ENCODE peak calls at places on chromosomes 12 and 14, in six cellular contexts. P is cardiac muscle cell, N is PC-9, B is ovary, U is IMR-90, Z is fibroblast of lung. V is an unnamed sample.

GRCh38 chr12:69900720-69901131 is 75.7 kb downstream of the MYRFL start:
- DNase-seq in P (peak), N (peak), B (peak), U (peak), Z (peak), V (peak)

GRCh38 chr12:107296681-107297086 is 203.3 kb upstream of the CRY1 start:
- DNase-seq in P (no peak), N (peak), B (no peak), U (no peak), Z (peak), V (no peak)

GRCh38 chr12:8644345-8645248 is 18.0 kb downstream of the MFAP5 start:
- DNase-seq in P (no peak), N (no peak), B (no peak), U (no peak), Z (peak), V (peak)

GRCh38 chr12:100793182-100793581 is 1.4 kb upstream of the ANO4 start:
- DNase-seq in P (no peak), N (no peak), B (no peak), U (peak), Z (peak), V (no peak)

GRCh38 chr12:42916143-42916542 is 326.6 kb upstream of the PRICKLE1 start:
- DNase-seq in P (no peak), N (no peak), B (no peak), U (no peak), Z (no peak), V (no peak)

GRCh38 chr12:27486986-27487385 is 37.0 kb upstream of the PPFIBP1 start:
- DNase-seq in P (no peak), N (no peak), B (no peak), U (peak), Z (no peak), V (no peak)

GRCh38 chr12:108722463-108722862 is 8.9 kb downstream of the CORO1C start:
- DNase-seq in P (no peak), N (no peak), B (no peak), U (no peak), Z (no peak), V (no peak)

GRCh38 chr12:93536766-93537515 is 35.5 kb upstream of the SOCS2 start:
- DNase-seq in P (peak), N (no peak), B (no peak), U (peak), Z (no peak), V (peak)

GRCh38 chr14:19823765-19824164 is 20.2 kb downstream of the OR4N2 start:
- DNase-seq in P (no peak), N (no peak), B (no peak), U (no peak), Z (no peak), V (no peak)

GRCh38 chr12:45674181-45674580 is 55.3 kb upstream of the ARID2 start:
- DNase-seq in P (no peak), N (no peak), B (no peak), U (peak), Z (no peak), V (no peak)

GRCh38 chr14:51260225-51260624 is 20.2 kb downstream of the TMX1 start:
- DNase-seq in P (no peak), N (no peak), B (no peak), U (no peak), Z (no peak), V (no peak)

GRCh38 chr12:55937956-55938355 is 7.0 kb downstream of the DGKA start:
- DNase-seq in P (no peak), N (no peak), B (no peak), U (peak), Z (no peak), V (no peak)

GRCh38 chr12:122093098-122093883 is 14.7 kb downstream of the MLXIP start:
- DNase-seq in P (no peak), N (no peak), B (no peak), U (no peak), Z (no peak), V (no peak)

GRCh38 chr14:53526190-53526589 is 373.1 kb upstream of the DDHD1 start:
- DNase-seq in P (no peak), N (no peak), B (no peak), U (peak), Z (no peak), V (no peak)

GRCh38 chr12:117439531-117440001 is 78.1 kb upstream of the NOS1 start:
- DNase-seq in P (no peak), N (no peak), B (no peak), U (no peak), Z (no peak), V (no peak)

GRCh38 chr14:51849095-51849494 is 11.3 kb upstream of the GNG2 start:
- DNase-seq in P (no peak), N (no peak), B (no peak), U (peak), Z (no peak), V (peak)

GRCh38 chr14:85071447-85071846 is 458.5 kb upstream of the FLRT2 start:
- DNase-seq in P (no peak), N (no peak), B (no peak), U (no peak), Z (no peak), V (no peak)

GRCh38 chr12:41661141-41661540 is 473.0 kb downstream of the PDZRN4 start:
- DNase-seq in P (peak), N (no peak), B (no peak), U (no peak), Z (no peak), V (no peak)

GRCh38 chr12:116204169-116204568 is 73.3 kb downstream of the MED13L start:
- DNase-seq in P (no peak), N (no peak), B (no peak), U (no peak), Z (no peak), V (no peak)

GRCh38 chr14:88168498-88169165 is 154.4 kb downstream of the KCNK10 start:
- DNase-seq in P (peak), N (no peak), B (no peak), U (peak), Z (peak), V (peak)

GRCh38 chr12:42691991-42692557 is 102.5 kb upstream of the PRICKLE1 start:
- DNase-seq in P (no peak), N (peak), B (peak), U (no peak), Z (no peak), V (no peak)

GRCh38 chr14:50085570-50086315 is 30.6 kb downstream of the VCPKMT start:
- DNase-seq in P (no peak), N (no peak), B (no peak), U (peak), Z (no peak), V (peak)

GRCh38 chr14:37819155-37820015 is 224.0 kb downstream of the TTC6 start:
- DNase-seq in P (peak), N (no peak), B (no peak), U (peak), Z (peak), V (no peak)

GRCh38 chr14:61934385-61934784 is 172.2 kb downstream of the SNAPC1 start:
- DNase-seq in P (no peak), N (no peak), B (no peak), U (peak), Z (peak), V (no peak)

GRCh38 chr12:96198970-96199369 is 4.8 kb downstream of the ELK3 start:
- DNase-seq in P (no peak), N (no peak), B (no peak), U (peak), Z (peak), V (peak)

GRCh38 chr12:3600039-3600720 is 109.2 kb downstream of the PRMT8 start:
- DNase-seq in P (no peak), N (no peak), B (no peak), U (no peak), Z (no peak), V (no peak)

GRCh38 chr12:94140556-94140955 is 7.8 kb upstream of the PLXNC1 start:
- DNase-seq in P (peak), N (peak), B (no peak), U (peak), Z (no peak), V (peak)

GRCh38 chr12:49982246-49983229 is 9.8 kb downstream of the AQP6 start:
- DNase-seq in P (no peak), N (no peak), B (no peak), U (peak), Z (no peak), V (no peak)
- TF ChIP-seq CTCF in P (no peak), N (no peak), B (no peak), U (no peak), Z (no peak), V (no peak)

GRCh38 chr14:77641534-77642341 is 25.3 kb upstream of the SPTLC2 start:
- DNase-seq in P (no peak), N (peak), B (peak), U (peak), Z (peak), V (peak)
- H3K4me3 ChIP-seq in P (no peak), N (no peak), B (peak), U (peak), Z (peak), V (peak)

GRCh38 chr14:73759714-73760597 is 45.8 kb upstream of the PNMA1 start:
- DNase-seq in P (peak), N (peak), B (peak), U (peak), Z (peak), V (peak)
- TF ChIP-seq CTCF in P (no peak), N (no peak), B (peak), U (no peak), Z (no peak), V (no peak)

GRCh38 chr14:24146622-24146977 is 190 bp upstream of the PSME2 start:
- DNase-seq in P (peak), N (peak), B (peak), U (peak), Z (peak), V (peak)

GRCh38 chr14:24144451-24144850 is 2.0 kb downstream of the PSME2 start:
- DNase-seq in P (no peak), N (no peak), B (no peak), U (no peak), Z (no peak), V (no peak)

GRCh38 chr14:24143511-24143910 is 2.1 kb upstream of the EMC9 start:
- DNase-seq in P (no peak), N (no peak), B (no peak), U (peak), Z (no peak), V (no peak)

GRCh38 chr14:24145700-24146621 is at the start of gene PSME2:
- DNase-seq in P (no peak), N (no peak), B (no peak), U (peak), Z (no peak), V (no peak)

DNA sequence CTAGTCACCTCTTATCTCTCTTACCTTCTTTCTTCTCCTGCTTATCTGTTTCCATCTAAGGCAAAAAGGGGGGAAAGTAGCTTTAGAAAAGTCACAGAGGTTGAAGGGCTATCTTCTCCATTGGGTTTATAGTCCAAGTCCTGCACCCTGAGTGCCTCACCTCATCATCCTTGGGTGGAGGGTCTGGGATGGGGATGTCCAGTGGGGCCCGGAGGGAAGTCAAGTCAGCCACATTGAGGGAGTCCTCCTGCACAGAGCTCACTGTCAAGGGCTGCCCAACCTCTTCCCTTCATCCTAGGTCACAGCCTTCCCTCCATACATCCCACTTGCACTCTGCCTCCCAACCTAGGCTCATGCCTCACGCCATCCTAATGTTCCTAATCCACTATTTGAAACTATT is 1.2 kb downstream of the PSME2 start:
- DNase-seq in P (no peak), N (no peak), B (no peak), U (no peak), Z (no peak), V (no peak)
- H3K4me3 ChIP-seq in P (no peak), N (peak), B (no peak), U (no peak), Z (peak), V (peak)

DNA sequence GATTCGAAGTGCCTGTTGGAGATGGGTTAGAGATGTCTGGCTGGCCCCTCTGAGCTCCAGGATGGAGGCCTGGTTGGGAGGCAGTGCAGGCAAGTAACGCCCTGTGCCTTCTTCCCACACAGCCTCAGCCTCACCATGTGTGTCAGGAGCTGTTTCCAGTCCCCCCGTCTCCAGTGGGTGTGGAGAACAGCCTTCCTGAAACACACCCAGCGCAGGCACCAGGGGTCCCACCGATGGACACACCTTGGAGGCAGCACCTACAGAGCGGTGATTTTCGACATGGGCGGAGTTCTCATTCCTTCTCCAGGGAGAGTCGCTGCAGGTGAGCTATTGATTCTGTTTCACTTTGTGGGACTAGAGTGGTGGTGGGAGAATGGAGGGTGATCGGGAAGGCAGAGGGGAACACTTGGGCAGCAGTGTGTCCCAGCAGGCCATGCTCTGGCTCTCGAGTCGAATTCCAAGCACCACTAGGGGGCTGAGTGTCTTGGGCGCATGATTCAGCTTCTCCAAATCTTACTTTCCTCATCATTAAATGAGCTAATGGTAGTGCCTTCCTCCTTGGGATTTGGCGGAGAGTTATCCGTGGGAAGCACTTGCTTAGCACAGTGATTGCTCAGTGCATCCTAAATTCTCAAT is 6.8 kb downstream of the ACAD10 start:
- DNase-seq in P (no peak), N (no peak), B (no peak), U (peak), Z (no peak), V (peak)
- TF ChIP-seq CTCF in P (peak), N (peak), B (no peak), U (no peak), Z (peak), V (no peak)

GRCh38 chr12:9870311-9870866 is 1.2 kb upstream of the CLEC2B start:
- DNase-seq in P (no peak), N (no peak), B (no peak), U (no peak), Z (peak), V (no peak)
- H3K4me3 ChIP-seq in P (no peak), N (peak), B (peak), U (no peak), Z (peak), V (peak)

DNA sequence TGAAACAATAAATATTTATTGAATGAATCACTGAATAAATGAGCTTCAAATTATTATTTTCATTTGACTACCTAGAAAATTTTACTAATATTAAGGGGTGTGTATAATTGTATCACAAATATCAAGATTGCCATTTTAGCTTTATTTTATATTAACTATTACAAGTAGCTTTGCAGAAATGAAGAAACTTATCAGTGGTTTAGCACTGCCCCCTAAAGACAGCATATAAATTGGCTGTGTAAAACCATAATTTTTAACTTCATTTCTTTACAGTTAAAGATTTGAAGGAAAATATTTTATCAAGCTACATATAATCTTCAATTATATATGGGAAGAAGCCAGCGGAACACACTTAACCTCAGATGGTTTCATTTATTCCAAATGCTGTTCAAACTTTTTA is 11.4 kb downstream of the GARIN6 start:
- DNase-seq in P (no peak), N (no peak), B (no peak), U (no peak), Z (peak), V (peak)
- TF ChIP-seq CTCF in P (no peak), N (peak), B (no peak), U (peak), Z (peak), V (peak)

V was measured in GM12865.